ENCODE peak calls at places on chromosomes 13 and 19, in four cellular contexts. H is heart left ventricle; L is naive thymus-derived CD4-positive, alpha-beta T cell; Q is ascending aorta. A is an unnamed sample.

GRCh38 chr19:43438291-43439162 is 23.8 kb downstream of the TEX101 start:
- DNase-seq in H (peak), L (no peak), Q (no peak), A (peak)

GRCh38 chr19:10260141-10260584 is 8.1 kb downstream of the MRPL4 start:
- DNase-seq in H (no peak), L (no peak), Q (no peak), A (no peak)

GRCh38 chr19:16117594-16118033 is 5.9 kb downstream of the RAB8A start:
- DNase-seq in H (no peak), L (no peak), Q (no peak), A (no peak)

GRCh38 chr19:19528721-19529490 is at the start of gene YJEFN3:
- DNase-seq in H (no peak), L (no peak), Q (no peak), A (no peak)

GRCh38 chr13:39073983-39074382 is 35.7 kb downstream of the NHLRC3 start:
- DNase-seq in H (no peak), L (no peak), Q (no peak), A (no peak)

GRCh38 chr13:51500687-51501086 is 47.9 kb upstream of the INTS6 start:
- DNase-seq in H (no peak), L (no peak), Q (no peak), A (no peak)

GRCh38 chr19:35306473-35307246 is 14.7 kb downstream of the MAG start:
- DNase-seq in H (no peak), L (no peak), Q (no peak), A (no peak)

GRCh38 chr19:17751103-17751911 is at the start of gene FCHO1:
- DNase-seq in H (peak), L (peak), Q (peak), A (no peak)

GRCh38 chr13:59269476-59269875 is 894.3 kb downstream of the DIAPH3 start:
- DNase-seq in H (no peak), L (no peak), Q (no peak), A (peak)

GRCh38 chr13:23703241-23703640 is 133.0 kb downstream of the TNFRSF19 start:
- DNase-seq in H (no peak), L (no peak), Q (no peak), A (no peak)

GRCh38 chr13:33349996-33350826 is 64.7 kb upstream of the STARD13 start:
- DNase-seq in H (peak), L (no peak), Q (no peak), A (no peak)

GRCh38 chr13:112132142-112132541 is 65.2 kb downstream of the SOX1 start:
- DNase-seq in H (no peak), L (no peak), Q (no peak), A (no peak)

GRCh38 chr19:39390460-39390758 is 497 bp downstream of the PAF1 start:
- DNase-seq in H (no peak), L (no peak), Q (no peak), A (no peak)

GRCh38 chr13:23407996-23408395 is 25.5 kb downstream of the SACS start:
- DNase-seq in H (no peak), L (no peak), Q (no peak), A (no peak)

GRCh38 chr13:18993884-18994660 is 187.6 kb downstream of the TUBA3C start:
- DNase-seq in H (no peak), L (no peak), Q (no peak), A (no peak)

GRCh38 chr19:39347332-39348227 is 5.4 kb downstream of the SAMD4B start:
- DNase-seq in H (no peak), L (no peak), Q (no peak), A (no peak)

GRCh38 chr19:42280761-42281174 is 11.7 kb downstream of the CIC start:
- DNase-seq in H (peak), L (no peak), Q (no peak), A (no peak)

GRCh38 chr13:91174886-91175501 is 172.5 kb upstream of the MIR17HG start:
- DNase-seq in H (no peak), L (no peak), Q (no peak), A (no peak)

GRCh38 chr19:11169896-11170678 is 14.5 kb upstream of the SPC24 start:
- DNase-seq in H (no peak), L (no peak), Q (no peak), A (peak)

GRCh38 chr19:33638167-33639033 is 16.6 kb downstream of the CHST8 start:
- DNase-seq in H (no peak), L (no peak), Q (no peak), A (no peak)

GRCh38 chr13:80297503-80297902 is 43.4 kb downstream of the SPRY2 start:
- DNase-seq in H (no peak), L (no peak), Q (no peak), A (no peak)

GRCh38 chr13:24217601-24218281 is 57.2 kb downstream of the SPATA13 start:
- DNase-seq in H (no peak), L (no peak), Q (no peak), A (no peak)

GRCh38 chr13:102974574-102975195 is 91.5 kb downstream of the SLC10A2 start:
- DNase-seq in H (no peak), L (no peak), Q (no peak), A (no peak)

GRCh38 chr13:44576396-44577235 is 486 bp upstream of the TSC22D1 start:
- DNase-seq in H (peak), L (no peak), Q (no peak), A (no peak)

GRCh38 chr13:101309014-101309619 is 107.2 kb downstream of the NALCN start:
- DNase-seq in H (no peak), L (no peak), Q (no peak), A (peak)

GRCh38 chr13:61202042-61202441 is 213.6 kb downstream of the PCDH20 start:
- DNase-seq in H (no peak), L (no peak), Q (no peak), A (no peak)

GRCh38 chr13:29771247-29771646 is 79.2 kb downstream of the UBL3 start:
- DNase-seq in H (no peak), L (peak), Q (no peak), A (no peak)

GRCh38 chr19:23222998-23223652 is 27.1 kb downstream of the ZNF724 start:
- DNase-seq in H (no peak), L (no peak), Q (no peak), A (no peak)

GRCh38 chr19:58053480-58054156 is 5.5 kb upstream of the ZNF135 start:
- DNase-seq in H (no peak), L (no peak), Q (no peak), A (no peak)

GRCh38 chr13:51971520-51972426 is 39.5 kb downstream of the ATP7B start:
- DNase-seq in H (no peak), L (no peak), Q (no peak), A (no peak)

GRCh38 chr19:21398851-21399250 is 1.9 kb downstream of the ZNF493 start:
- DNase-seq in H (no peak), L (no peak), Q (no peak), A (no peak)

GRCh38 chr13:52136763-52137162 is 7.9 kb upstream of the NEK5 start:
- DNase-seq in H (no peak), L (no peak), Q (no peak), A (no peak)

GRCh38 chr13:73891805-73892204 is 242.4 kb downstream of the KLF12 start:
- DNase-seq in H (no peak), L (no peak), Q (no peak), A (no peak)

GRCh38 chr13:86757236-86757978 is 913.8 kb upstream of the SLITRK5 start:
- DNase-seq in H (no peak), L (no peak), Q (no peak), A (no peak)

GRCh38 chr19:41304706-41305483 is 5.1 kb upstream of the CCDC97 start:
- DNase-seq in H (no peak), L (no peak), Q (no peak), A (no peak)

GRCh38 chr13:114099918-114100445 is 32.4 kb downstream of the RASA3 start:
- DNase-seq in H (peak), L (no peak), Q (no peak), A (no peak)

GRCh38 chr19:55489711-55490477 is 1.7 kb downstream of the SSC5D start:
- DNase-seq in H (no peak), L (no peak), Q (no peak), A (no peak)

GRCh38 chr19:55486971-55487883 is 1.0 kb upstream of the SSC5D start:
- DNase-seq in H (peak), L (no peak), Q (peak), A (peak)

GRCh38 chr19:55486043-55486970 is 1.3 kb downstream of the NAT14 start:
- DNase-seq in H (no peak), L (no peak), Q (no peak), A (no peak)

GRCh38 chr19:55488986-55489710 is 912 bp downstream of the SSC5D start:
- DNase-seq in H (no peak), L (no peak), Q (no peak), A (no peak)

DNA sequence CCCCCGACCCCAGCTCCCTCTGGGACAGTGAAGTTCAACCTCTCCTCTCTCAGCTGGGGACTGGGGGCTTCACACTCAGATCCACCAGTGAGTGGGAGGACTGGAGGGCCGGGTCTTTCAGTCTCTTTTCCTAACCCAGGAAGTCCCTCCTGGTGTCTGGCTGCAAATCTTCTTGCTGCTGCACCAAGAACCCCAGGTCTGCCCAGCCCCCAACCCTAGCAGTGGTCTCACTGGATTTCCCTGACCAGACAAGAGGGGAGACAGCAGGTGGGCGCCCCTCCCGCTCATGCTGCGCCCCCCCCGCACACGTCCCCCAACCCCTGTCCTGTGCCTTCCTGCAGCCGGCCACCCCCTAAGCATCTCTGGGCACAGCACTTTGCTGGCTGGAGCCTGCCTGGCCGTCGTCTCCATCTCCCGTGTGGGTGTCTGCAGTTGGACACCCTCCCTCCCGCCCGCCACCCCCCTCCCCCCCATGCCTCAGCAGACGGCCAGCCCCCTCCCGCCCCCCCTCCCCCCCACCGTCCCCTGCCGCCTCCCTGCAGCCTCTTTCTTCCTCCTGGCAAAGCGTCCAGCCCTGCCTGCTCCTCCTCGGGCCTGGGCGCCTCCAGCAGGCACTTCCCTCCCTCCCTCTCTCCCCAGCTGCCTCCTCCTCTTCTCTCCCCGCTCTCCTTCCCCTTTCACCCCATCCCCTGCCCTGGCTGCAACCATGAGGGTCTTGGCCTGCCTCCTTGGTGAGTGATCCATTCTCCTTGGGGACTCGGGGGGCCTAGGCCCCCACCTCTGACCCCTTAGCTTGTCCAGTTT is at the start of gene SSC5D:
- DNase-seq in H (no peak), L (no peak), Q (no peak), A (no peak)
- H3K4me3 ChIP-seq in H (peak), L (no peak), Q (no peak), A (peak)

GRCh38 chr13:48318014-48318713 is 14.6 kb downstream of the RB1 start:
- DNase-seq in H (peak), L (no peak), Q (no peak), A (no peak)
- H3K4me3 ChIP-seq in H (peak), L (peak), Q (peak), A (no peak)

GRCh38 chr19:45451850-45452387 is 15.9 kb upstream of the FOSB start:
- DNase-seq in H (no peak), L (no peak), Q (no peak), A (no peak)
- H3K4me3 ChIP-seq in H (no peak), L (peak), Q (no peak), A (no peak)

GRCh38 chr19:53906211-53907192 is 2.6 kb upstream of the CACNG7 start:
- DNase-seq in H (peak), L (peak), Q (no peak), A (no peak)
- H3K4me3 ChIP-seq in H (no peak), L (no peak), Q (no peak), A (no peak)

GRCh38 chr19:50500060-50500752 is 10.8 kb downstream of the JOSD2 start:
- DNase-seq in H (peak), L (no peak), Q (no peak), A (peak)
- H3K4me3 ChIP-seq in H (peak), L (no peak), Q (no peak), A (peak)

DNA sequence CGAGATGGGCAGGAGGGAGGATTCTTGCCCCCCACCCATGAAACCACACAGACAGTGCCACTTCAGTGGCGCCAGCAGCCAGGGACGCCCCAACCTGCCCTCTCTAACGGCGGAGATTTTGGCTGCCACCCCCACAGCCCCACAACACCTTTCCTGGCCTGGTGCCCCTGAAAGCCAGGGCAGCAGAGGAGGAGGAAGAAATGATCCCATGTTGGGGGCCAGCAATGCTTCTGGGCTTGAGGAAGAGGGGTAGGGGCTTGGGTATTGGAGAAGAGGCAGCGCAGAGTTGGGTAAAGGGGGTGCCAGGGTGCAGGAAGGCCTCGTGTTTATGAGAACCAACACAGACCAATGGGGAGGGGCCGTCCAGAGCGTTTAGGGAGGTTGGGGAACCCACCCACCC is 1.7 kb downstream of the MLLT1 start:
- DNase-seq in H (no peak), L (no peak), Q (no peak), A (no peak)
- H3K4me3 ChIP-seq in H (peak), L (no peak), Q (peak), A (peak)

DNA sequence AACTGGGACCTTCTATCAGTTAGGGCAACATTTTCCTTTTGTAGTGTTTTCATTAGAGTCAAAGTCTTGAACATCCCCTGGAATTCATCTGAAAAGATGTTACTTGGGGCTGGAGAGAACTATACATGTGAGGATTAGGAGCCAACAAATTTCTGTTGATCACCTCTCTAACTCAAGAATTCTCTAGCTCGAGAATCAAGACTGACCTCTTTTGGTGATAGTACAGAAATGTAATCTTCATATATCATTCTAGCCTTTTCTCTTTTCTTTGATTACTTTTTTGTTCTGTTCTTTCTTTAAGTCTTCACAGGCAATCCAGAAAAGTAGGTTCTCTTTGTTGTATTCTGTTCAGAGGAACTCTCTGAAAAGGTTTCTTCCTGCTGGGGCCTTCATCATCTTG is 26.4 kb downstream of the ELF1 start:
- DNase-seq in H (no peak), L (no peak), Q (no peak), A (no peak)
- H3K4me3 ChIP-seq in H (no peak), L (no peak), Q (no peak), A (no peak)

DNA sequence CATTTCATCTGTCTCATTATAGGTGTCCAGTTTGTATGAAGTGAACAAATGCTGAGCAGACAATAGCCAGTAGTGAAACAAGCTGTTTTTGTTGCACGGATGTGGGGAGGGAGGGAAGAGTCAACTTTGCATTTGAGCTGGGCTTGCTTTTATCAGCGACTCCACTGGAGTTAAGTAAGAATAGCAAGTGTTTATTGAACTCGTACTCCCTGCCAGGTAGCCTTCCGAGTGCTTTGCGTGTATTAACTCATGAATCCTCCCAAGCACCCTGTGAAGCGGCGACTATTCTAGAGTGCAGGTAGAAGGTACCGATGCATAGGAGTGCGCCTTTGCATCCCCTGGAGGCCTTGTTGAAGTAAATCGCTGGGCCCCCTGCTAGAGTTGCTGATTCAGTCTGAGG is 4.7 kb upstream of the ZNF444 start:
- DNase-seq in H (no peak), L (no peak), Q (no peak), A (no peak)
- H3K4me3 ChIP-seq in H (no peak), L (no peak), Q (no peak), A (no peak)

GRCh38 chr13:98275711-98276171 is 98.7 kb upstream of the RNF113B start:
- DNase-seq in H (no peak), L (no peak), Q (no peak), A (no peak)

GRCh38 chr13:98278068-98278619 is 101.1 kb upstream of the RNF113B start:
- DNase-seq in H (no peak), L (no peak), Q (no peak), A (no peak)

GRCh38 chr13:98276486-98276885 is 99.4 kb upstream of the RNF113B start:
- DNase-seq in H (no peak), L (no peak), Q (no peak), A (no peak)

GRCh38 chr13:98279473-98280175 is 102.6 kb upstream of the RNF113B start:
- DNase-seq in H (no peak), L (peak), Q (no peak), A (no peak)

GRCh38 chr13:98280176-98280510 is 103.1 kb upstream of the RNF113B start:
- DNase-seq in H (no peak), L (no peak), Q (no peak), A (no peak)
- H3K4me3 ChIP-seq in H (no peak), L (no peak), Q (no peak), A (no peak)

DNA sequence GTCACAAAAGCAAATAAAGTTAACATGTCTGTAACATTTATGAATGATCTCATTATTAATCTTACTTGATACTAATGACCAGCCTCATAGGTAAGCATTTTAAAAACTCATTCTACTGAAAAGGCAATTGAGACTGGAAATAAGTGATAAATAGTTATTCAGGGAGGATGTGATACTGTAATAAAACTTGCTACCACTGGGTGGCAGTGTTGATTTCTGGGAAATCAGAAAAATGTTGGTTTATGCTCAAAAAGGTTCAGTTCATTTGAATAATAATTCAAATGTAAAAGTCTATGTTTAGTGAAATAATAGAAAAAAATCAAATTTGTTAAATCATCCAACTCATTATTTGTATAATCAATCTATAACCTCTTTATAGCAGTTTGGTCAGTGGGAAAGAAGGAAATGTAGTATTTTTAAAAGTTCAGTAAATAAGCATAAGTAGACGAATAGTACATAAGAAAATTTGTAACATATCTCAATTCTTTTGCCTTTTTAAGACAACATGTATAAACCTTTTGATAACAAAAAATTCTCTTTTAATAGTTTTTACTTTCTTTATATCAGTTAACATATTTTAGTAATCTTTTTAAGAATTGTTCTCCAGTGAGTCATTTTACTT is 9.6 kb downstream of the ABHD13 start:
- DNase-seq in H (no peak), L (peak), Q (no peak), A (no peak)
- H3K4me3 ChIP-seq in H (no peak), L (no peak), Q (no peak), A (no peak)